ENCODE peak calls at places on chromosomes 7 and 10, in eight cellular contexts. C is H9; J is CD8-positive, alpha-beta memory T cell; G is psoas muscle; I is SJSA1; U is tibial artery; T is AG04450; Y is astrocyte. D is an unnamed sample. For H3K27me3, the result is how much of the 10 kb centered on the place peaks cover.

GRCh38 chr7:37187179-37187578 is 261.5 kb downstream of the ELMO1 start:
- DNase-seq in U (no peak), G (no peak), T (no peak), I (no peak), Y (no peak), C (no peak), J (no peak), D (no peak)

GRCh38 chr7:53500076-53500475 is 464.6 kb downstream of the POM121L12 start:
- DNase-seq in Y (no peak), C (no peak), U (no peak), J (no peak), I (no peak), G (no peak), T (no peak), D (no peak)

GRCh38 chr10:82981137-82981723 is 1106.2 kb downstream of the NRG3 start:
- DNase-seq in T (peak), I (peak), C (no peak), J (no peak), G (no peak), Y (peak), U (no peak), D (no peak)

GRCh38 chr7:82810558-82811259 is 352.0 kb downstream of the PCLO start:
- DNase-seq in C (no peak), J (no peak), Y (peak), T (peak), U (no peak), I (no peak), G (no peak), D (peak)

GRCh38 chr10:90893190-90893589 is 21.4 kb downstream of the RPP30 start:
- DNase-seq in C (no peak), Y (no peak), J (no peak), G (no peak), I (no peak), U (no peak), T (no peak), D (no peak)

GRCh38 chr10:5692476-5693358 is 8.1 kb downstream of the TASOR2 start:
- DNase-seq in G (peak), I (no peak), J (peak), U (no peak), T (no peak), Y (peak), C (peak), D (no peak)

GRCh38 chr10:71806706-71807556 is 33.6 kb upstream of the VSIR start:
- DNase-seq in G (no peak), I (peak), T (no peak), U (no peak), C (no peak), J (no peak), Y (no peak), D (no peak)

GRCh38 chr7:157149317-157149716 is 10.6 kb downstream of the UBE3C start:
- DNase-seq in Y (no peak), G (no peak), I (no peak), T (no peak), U (no peak), C (no peak), J (no peak), D (no peak)

GRCh38 chr10:103772096-103772845 is 83.1 kb downstream of the SH3PXD2A start:
- DNase-seq in G (peak), Y (peak), C (peak), J (peak), I (peak), T (peak), U (peak), D (peak)

GRCh38 chr10:51397244-51397643 is 302.2 kb downstream of the CSTF2T start:
- DNase-seq in J (no peak), U (no peak), Y (no peak), I (no peak), T (no peak), G (no peak), C (no peak), D (no peak)

GRCh38 chr7:134368851-134369533 is 52.3 kb upstream of the SLC35B4 start:
- DNase-seq in G (no peak), T (peak), U (no peak), C (no peak), I (no peak), J (no peak), Y (peak), D (no peak)

GRCh38 chr10:43263551-43264323 is 3.1 kb downstream of the RASGEF1A start:
- DNase-seq in C (peak), J (no peak), G (no peak), Y (no peak), T (no peak), U (no peak), I (peak), D (no peak)

GRCh38 chr7:34128762-34129161 is 223.4 kb downstream of the BMPER start:
- DNase-seq in G (no peak), C (no peak), U (no peak), T (no peak), Y (peak), I (no peak), J (no peak), D (no peak)

GRCh38 chr7:112080974-112081373 is 125.2 kb downstream of the DOCK4 start:
- DNase-seq in G (no peak), I (no peak), T (no peak), U (peak), J (no peak), C (no peak), Y (peak), D (no peak)

GRCh38 chr10:17668435-17669184 is 24.7 kb downstream of the STAM start:
- DNase-seq in G (no peak), J (no peak), Y (no peak), I (no peak), U (no peak), T (no peak), C (no peak), D (no peak)
- H3K27ac ChIP-seq in G (no peak), J (no peak), Y (no peak), I (no peak), U (no peak), T (no peak), C (no peak), D (no peak)

GRCh38 chr7:27181176-27181520 is 3.9 kb downstream of the HOXA11 start:
- DNase-seq in Y (no peak), C (no peak), J (no peak), U (peak), I (no peak), T (no peak), G (no peak), D (no peak)

GRCh38 chr7:27181795-27182275 is 3.2 kb downstream of the HOXA11 start:
- DNase-seq in Y (no peak), J (no peak), C (peak), G (no peak), T (no peak), U (peak), I (no peak), D (peak)

GRCh38 chr7:27179030-27179429 is 4.9 kb upstream of the HOXA10 start:
- DNase-seq in G (no peak), I (no peak), U (peak), T (no peak), C (peak), Y (no peak), J (no peak), D (peak)

GRCh38 chr7:27179503-27180430 is 5.3 kb downstream of the HOXA11 start:
- DNase-seq in Y (no peak), C (peak), I (peak), T (no peak), U (peak), G (peak), J (peak), D (peak)

DNA sequence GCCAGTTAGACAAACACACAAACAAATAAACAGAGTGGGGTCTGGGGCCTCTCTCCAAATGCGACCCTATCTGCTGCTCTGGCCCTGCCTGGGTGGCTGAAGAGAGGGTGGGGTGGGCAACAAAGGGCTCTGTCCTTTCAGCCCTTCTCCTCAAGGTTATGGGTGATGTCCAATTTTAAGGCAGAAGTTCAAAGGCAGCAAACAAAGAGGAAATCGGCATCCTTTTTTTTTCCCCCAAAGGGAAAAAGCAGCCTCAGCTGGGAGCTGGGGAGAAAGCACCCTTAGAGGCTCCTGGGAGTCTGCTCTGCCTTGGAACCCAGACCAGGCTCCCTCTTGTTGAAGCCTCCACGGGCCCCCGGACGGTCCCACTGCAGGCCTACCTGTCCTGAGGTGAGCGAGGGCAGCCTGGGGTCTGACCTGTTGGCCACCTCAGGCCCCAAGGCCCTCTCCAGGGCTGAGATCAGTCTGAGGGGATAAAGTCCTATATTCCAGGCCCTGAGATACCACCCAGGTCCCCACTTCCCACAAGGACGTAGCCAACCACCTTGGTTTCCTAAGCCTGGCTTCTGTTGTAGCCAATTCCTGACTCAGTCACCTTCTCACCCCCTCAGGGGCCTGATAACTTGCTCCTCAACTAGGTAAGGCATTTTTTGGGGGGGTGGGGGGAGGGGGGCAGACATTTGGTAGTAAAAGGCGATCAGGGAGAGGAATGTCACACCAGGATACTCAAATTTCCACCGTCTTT is 4.4 kb downstream of the HOXA11 start:
- DNase-seq in C (peak), J (no peak), U (peak), I (no peak), Y (no peak), T (no peak), G (no peak), D (no peak)
- H3K27me3 ChIP-seq in C (half or more), J (half or more), U (half or more), I (under half), Y (half or more), T (half or more), G (under half), D (under half)

GRCh38 chr7:158366346-158366745 is 221.3 kb downstream of the PTPRN2 start:
- DNase-seq in U (no peak), Y (no peak), J (no peak), T (no peak), I (no peak), C (no peak), G (no peak), D (no peak)
- H3K27ac ChIP-seq in U (no peak), Y (no peak), J (no peak), T (no peak), I (no peak), C (no peak), G (no peak), D (no peak)

GRCh38 chr7:155527664-155528063 is 18.7 kb downstream of the CNPY1 start:
- DNase-seq in Y (no peak), G (no peak), C (no peak), J (no peak), I (peak), T (no peak), U (peak), D (no peak)
- H3K27me3 ChIP-seq in Y (under half), G (under half), C (under half), J (under half), I (half or more), T (under half), U (half or more), D (under half)

DNA sequence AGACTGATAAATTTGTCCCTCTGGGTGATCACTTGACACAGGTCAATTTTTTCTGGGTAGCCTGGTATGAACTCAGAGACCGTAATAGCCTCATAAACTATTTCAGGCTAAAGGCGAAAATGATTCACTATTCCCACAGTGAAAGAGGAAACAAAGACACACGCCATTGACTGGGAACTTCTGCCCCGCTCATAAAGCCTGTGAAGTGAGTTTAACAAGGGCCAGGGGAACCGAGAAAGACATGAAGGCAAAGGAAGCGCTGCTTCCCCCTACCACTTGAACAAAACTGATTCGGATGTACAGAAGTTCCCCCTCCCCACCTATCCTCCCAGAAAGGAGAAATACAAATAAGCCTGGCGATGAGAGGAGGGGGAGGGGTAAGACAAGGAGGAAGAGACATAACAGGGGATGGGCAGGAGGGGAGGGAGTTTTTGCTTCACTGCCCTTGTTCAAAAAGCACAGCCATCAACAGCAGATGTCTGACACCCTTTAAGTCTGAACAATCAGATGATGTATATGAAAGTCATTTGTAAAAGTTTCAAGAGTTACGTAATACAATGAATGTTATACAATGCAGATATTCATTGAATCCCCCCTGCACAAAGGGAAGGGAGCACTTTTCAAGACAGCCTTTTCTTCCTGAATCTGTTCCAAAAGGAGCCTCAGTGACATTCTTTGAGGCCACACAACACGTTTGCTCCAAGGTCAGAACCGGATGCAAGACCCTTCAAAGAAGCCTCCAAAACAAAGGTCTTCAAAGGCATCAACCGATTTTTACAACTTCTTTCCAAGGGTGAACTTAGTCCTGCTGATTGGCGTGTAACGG is 734 bp downstream of the ABCB4 start:
- DNase-seq in Y (peak), J (no peak), T (no peak), U (no peak), I (peak), C (no peak), G (no peak), D (no peak)
- H3K27ac ChIP-seq in Y (peak), J (no peak), T (no peak), U (no peak), I (peak), C (no peak), G (peak), D (no peak)

DNA sequence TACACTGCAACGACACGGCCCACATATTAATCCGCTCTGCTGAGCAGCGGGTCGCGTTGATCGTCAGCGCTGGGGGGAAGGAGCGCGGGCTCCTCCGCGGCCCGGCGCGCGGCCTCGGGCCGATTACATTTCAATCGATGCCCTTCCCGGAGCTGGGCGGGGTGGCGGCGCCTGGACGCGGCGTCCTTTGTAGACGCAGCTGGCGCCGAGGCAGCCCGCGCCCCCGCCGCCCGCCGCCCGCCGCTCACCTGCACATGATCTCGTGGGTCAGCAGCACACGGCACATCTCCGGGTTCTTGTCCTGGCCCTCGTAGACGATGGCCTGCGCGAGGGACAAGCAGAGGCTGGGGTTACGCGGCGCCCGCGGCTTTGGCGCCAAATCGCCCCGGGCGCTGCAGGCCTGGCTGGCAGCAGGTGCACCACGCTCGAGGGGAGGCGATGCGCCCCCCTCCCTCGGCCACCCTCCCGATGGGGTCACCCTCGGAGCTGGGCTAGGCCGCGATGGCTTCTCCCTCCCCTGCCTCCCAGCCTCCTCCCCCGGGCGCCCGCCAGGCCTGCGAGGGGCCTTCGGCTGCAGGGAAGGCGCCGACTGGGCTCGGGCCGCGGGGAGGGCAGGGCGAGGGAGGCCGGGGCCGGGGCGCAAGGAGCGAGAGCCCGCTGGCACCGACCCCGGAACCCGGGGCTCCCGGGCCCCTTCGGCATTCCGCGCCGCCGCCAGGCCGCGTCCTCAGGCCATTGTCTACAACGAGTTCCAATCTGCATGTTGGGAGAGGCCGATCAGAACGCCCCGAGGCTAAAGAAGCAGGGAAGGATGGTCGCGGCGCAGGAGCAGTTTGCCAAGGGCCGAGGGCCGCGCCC is 5.2 kb downstream of the EBF3 start:
- DNase-seq in Y (no peak), G (peak), J (no peak), U (peak), I (no peak), T (no peak), C (peak), D (no peak)
- H3K27me3 ChIP-seq in Y (half or more), G (under half), J (half or more), U (under half), I (under half), T (half or more), C (half or more), D (half or more)

GRCh38 chr7:1915326-1915725 is 245.2 kb downstream of the ELFN1 start:
- DNase-seq in C (no peak), G (no peak), I (no peak), U (no peak), T (no peak), Y (no peak), J (no peak), D (no peak)
- H3K27ac ChIP-seq in C (no peak), G (no peak), I (no peak), U (no peak), T (no peak), Y (no peak), J (no peak), D (no peak)

DNA sequence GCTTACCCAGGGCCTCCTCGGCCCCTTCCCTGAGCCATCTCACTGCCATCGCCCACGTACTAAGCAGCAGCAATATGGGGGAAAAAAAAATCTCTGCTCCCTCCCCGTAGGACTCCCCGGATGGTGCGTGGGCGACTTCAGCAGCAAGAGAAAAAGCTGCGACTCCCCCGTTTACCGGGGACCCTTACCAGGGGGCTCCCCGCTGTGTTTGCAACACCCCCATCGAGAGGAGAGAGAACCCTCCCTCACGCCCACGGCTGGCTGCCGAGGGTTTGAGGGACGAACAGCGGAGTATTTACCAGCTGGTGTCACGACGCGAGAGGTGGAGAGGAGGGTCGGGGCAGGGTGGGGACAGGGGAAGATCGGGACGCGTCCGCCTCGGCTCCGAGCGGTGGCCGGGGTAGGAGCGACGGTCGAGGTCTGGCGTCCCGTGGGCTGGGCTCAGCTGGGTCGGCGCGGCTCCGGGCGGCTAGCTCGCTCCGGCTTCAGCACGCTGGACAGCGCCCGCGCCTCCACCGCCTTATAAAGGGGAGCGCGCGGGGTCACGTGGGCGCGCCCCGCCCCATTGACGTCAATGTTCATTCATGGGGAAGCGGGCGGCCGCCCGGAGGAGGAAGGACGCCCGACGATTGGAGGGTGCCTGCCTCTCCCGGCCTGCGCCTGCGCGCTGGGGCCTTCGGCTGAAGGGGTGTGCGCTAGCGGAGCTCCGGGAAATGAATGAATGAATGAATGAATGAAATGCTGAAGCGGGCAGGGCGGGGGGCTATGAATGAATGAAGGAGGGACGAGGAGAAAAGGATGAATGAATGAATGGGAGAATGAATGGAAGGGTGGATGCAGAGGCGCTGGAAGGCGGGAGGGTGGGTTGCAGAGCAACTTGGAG is at the start of gene VGF:
- DNase-seq in C (peak), I (peak), Y (peak), J (peak), U (peak), T (peak), G (peak), D (peak)
- H3K27me3 ChIP-seq in C (under half), I (half or more), Y (under half), J (half or more), U (half or more), T (under half), G (under half), D (half or more)

DNA sequence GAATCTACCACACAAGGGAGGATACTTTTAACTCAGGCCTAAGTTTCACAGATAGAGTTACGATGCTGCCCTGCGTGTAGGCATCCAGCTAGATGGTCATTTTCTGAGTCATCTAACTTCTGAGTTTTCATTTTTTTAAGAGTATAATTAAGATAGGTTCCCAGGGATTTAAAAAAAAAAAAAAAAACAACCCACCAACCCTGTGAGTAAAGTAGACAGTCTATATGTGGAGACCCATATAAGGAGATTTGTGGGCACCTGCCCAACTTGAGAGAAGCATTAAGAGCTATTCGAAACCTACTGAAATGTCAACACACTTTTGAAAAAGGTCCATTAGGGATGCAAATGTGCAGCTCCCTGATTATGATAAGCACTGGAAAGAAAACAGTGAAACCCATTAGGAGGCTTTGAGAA is 257.3 kb downstream of the TRIL start:
- DNase-seq in U (no peak), J (no peak), C (no peak), Y (peak), T (peak), I (no peak), G (no peak), D (no peak)
- H3K27ac ChIP-seq in U (peak), J (no peak), C (no peak), Y (no peak), T (no peak), I (no peak), G (peak), D (no peak)

D was measured in tibial nerve.